ENCODE peak calls at places on chromosomes 16 and 17, in ten cellular contexts. H is brain microvascular endothelial cell, Q is dorsolateral prefrontal cortex, C is retinal pigment epithelial cell, N is left ventricle myocardium inferior, X is endodermal cell, S is MCF 10A, O is progenitor cell of endocrine pancreas, T is cardiac fibroblast, J is HCT116. I is an unnamed sample.

GRCh38 chr16:89248196-89249005 is 30.9 kb downstream of the ZNF778 start:
- DNase-seq in J (no peak), S (no peak), Q (no peak), H (no peak), N (no peak), T (no peak), X (peak; percentile 54), C (no peak), O (no peak), I (no peak)

GRCh38 chr17:39923836-39924690 is 3.3 kb downstream of the ORMDL3 start:
- DNase-seq in N (no peak), H (peak; percentile 13), S (no peak), C (no peak), J (no peak), O (no peak), Q (no peak), X (peak; percentile 87), T (peak; percentile 53), I (no peak)

GRCh38 chr17:50256826-50257573 is 17.3 kb upstream of the TMEM92 start:
- DNase-seq in T (no peak), S (no peak), N (no peak), Q (no peak), O (no peak), J (no peak), X (peak; percentile 43), H (no peak), C (no peak), I (no peak)

GRCh38 chr16:2467301-2468141 is 3.6 kb upstream of the NTN3 start:
- DNase-seq in S (peak; percentile 64), J (peak; percentile 41), T (peak; percentile 59), C (peak; percentile 15), H (peak; percentile 29), X (peak; percentile 84), Q (peak; percentile 84), N (peak; percentile 80), O (no peak), I (peak; percentile 32)

GRCh38 chr17:35011671-35012216 is 31.4 kb downstream of the LIG3 start:
- DNase-seq in Q (no peak), J (no peak), N (no peak), C (no peak), S (no peak), H (no peak), O (no peak), X (no peak), T (no peak), I (no peak)

GRCh38 chr17:75773808-75774470 is 8.9 kb upstream of the GALK1 start:
- DNase-seq in X (peak; percentile 92), N (no peak), T (no peak), Q (peak; percentile 22), J (no peak), C (no peak), H (no peak), O (no peak), S (no peak), I (no peak)

GRCh38 chr16:77298638-77299360 is 99.6 kb downstream of the SYCE1L start:
- DNase-seq in O (no peak), H (peak; percentile 98), T (peak; percentile 99), C (peak; percentile 94), Q (no peak), S (peak; percentile 93), X (no peak), N (no peak), J (no peak), I (peak; percentile 91)

GRCh38 chr16:79436885-79437284 is 163.7 kb downstream of the MAF start:
- DNase-seq in S (no peak), J (no peak), T (no peak), X (no peak), C (peak; percentile 55), O (no peak), H (no peak), Q (no peak), N (no peak), I (no peak)

GRCh38 chr17:10729334-10730193 is at the start of gene TMEM220:
- DNase-seq in O (peak; percentile 43), H (peak; percentile 27), Q (peak; percentile 44), J (no peak), T (peak; percentile 76), C (no peak), S (no peak), X (peak; percentile 96), N (peak; percentile 86), I (peak; percentile 36)

GRCh38 chr16:81366316-81366932 is 51.7 kb downstream of the GAN start:
- DNase-seq in H (peak; percentile 11), Q (no peak), J (peak; percentile 46), O (no peak), T (peak; percentile 73), N (no peak), X (no peak), C (no peak), S (peak; percentile 60), I (peak; percentile 47)

GRCh38 chr17:57985675-57985974 is 2.4 kb downstream of the VEZF1 start:
- DNase-seq in C (no peak), T (peak; percentile 44), N (no peak), X (no peak), O (no peak), J (no peak), H (no peak), S (peak; percentile 88), Q (no peak), I (no peak)

GRCh38 chr16:88391497-88391850 is 8.7 kb downstream of the ZNF469 start:
- DNase-seq in T (no peak), J (no peak), O (no peak), S (no peak), H (no peak), N (no peak), C (no peak), Q (no peak), X (no peak), I (no peak)

GRCh38 chr16:66705790-66706505 is 9.4 kb upstream of the CMTM4 start:
- DNase-seq in O (no peak), X (no peak), Q (no peak), S (no peak), T (peak; percentile 62), C (no peak), H (peak; percentile 30), J (no peak), N (peak; percentile 72), I (no peak)

DNA sequence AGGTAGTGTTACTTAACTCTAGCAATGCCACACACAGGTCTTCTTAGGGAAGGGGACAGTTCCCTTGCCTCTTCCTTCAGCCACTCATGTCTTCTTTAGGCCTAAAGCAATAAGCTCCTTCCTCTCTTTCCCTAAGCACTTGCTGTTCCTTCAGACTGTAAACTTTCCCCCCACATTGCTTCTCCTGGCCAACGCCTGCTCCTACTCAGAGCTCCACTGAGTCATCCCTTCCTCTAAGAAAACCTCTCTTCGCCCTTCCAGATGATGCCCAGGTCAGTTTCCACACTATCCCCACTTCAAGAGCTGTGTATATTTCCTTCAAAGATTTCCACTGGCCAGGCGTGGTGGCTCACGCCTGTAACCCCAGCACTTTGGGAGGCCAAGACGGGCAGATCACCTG is 12.5 kb upstream of the EPOP start:
- DNase-seq in Q (no peak), N (no peak), O (no peak), J (no peak), H (no peak), X (no peak), T (peak; percentile 77), S (peak; percentile 50), C (no peak), I (no peak)
- TF ChIP-seq CTCF in Q (no peak), N (no peak), O (no peak), J (no peak), H (no peak), X (no peak), T (no peak), S (no peak), C (no peak), I (no peak)

GRCh38 chr17:70604854-70605253 is 435.5 kb downstream of the KCNJ2 start:
- DNase-seq in H (no peak), N (no peak), S (no peak), J (peak; percentile 23), T (no peak), X (no peak), Q (no peak), O (no peak), C (no peak), I (no peak)
- TF ChIP-seq CTCF in H (peak; percentile 14), N (no peak), S (no peak), J (peak; percentile 45), T (no peak), X (peak; percentile 60), Q (no peak), O (no peak), C (no peak), I (no peak)

GRCh38 chr17:7834554-7834890 is 505 bp downstream of the KDM6B start:
- DNase-seq in C (no peak), S (no peak), Q (no peak), T (peak; percentile 39), J (no peak), N (peak; percentile 76), O (no peak), X (no peak), H (no peak), I (no peak)
- TF ChIP-seq CTCF in C (no peak), S (no peak), Q (no peak), T (no peak), J (no peak), N (no peak), O (no peak), X (no peak), H (no peak), I (no peak)

GRCh38 chr17:46194393-46195216 is 1.4 kb upstream of the KANSL1 start:
- DNase-seq in H (peak; percentile 45), T (peak; percentile 73), X (no peak), C (no peak), J (peak; percentile 39), O (no peak), Q (no peak), N (no peak), S (peak; percentile 58), I (no peak)
- TF ChIP-seq CTCF in H (peak; percentile 71), T (peak; percentile 72), X (peak; percentile 85), C (peak; percentile 68), J (peak; percentile 76), O (peak; percentile 68), Q (peak; percentile 32), N (peak; percentile 44), S (peak; percentile 64), I (peak; percentile 68)

GRCh38 chr16:84746875-84747274 is 47.1 kb downstream of the USP10 start:
- DNase-seq in S (no peak), J (no peak), H (no peak), X (no peak), Q (no peak), T (peak; percentile 18), C (no peak), O (no peak), N (no peak), I (no peak)
- TF ChIP-seq CTCF in S (no peak), J (peak; percentile 66), H (peak; percentile 68), X (peak; percentile 74), Q (no peak), T (peak; percentile 42), C (peak; percentile 47), O (peak; percentile 39), N (no peak), I (peak; percentile 47)

DNA sequence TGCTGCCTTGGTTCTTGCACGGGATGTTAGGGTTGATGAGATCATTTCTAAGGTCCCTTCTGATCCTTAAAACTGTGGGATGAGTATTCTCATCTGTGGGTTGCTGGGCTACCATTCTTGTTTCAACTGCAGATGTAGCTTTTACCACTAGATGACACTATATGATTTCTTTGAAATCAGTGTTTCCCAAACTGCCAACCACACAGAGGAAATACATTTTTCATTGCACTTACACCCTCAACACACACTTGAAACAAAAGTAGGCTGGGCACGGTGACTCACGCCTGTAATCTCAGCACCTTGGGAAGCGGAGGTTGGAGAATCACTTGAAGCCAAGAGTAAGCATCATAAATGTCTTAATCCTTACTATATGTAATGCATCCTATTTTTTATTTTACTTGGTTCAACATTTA is 15.3 kb downstream of the LCMT1 start:
- DNase-seq in H (peak; percentile 78), T (peak; percentile 89), X (no peak), J (no peak), O (no peak), C (peak; percentile 54), Q (peak; percentile 59), S (peak; percentile 86), N (no peak), I (peak; percentile 80)
- TF ChIP-seq CTCF in H (peak; percentile 73), T (peak; percentile 74), X (peak; percentile 73), J (peak; percentile 87), O (peak; percentile 32), C (peak; percentile 71), Q (peak; percentile 43), S (peak; percentile 58), N (peak; percentile 52), I (peak; percentile 78)

I was measured in astrocyte of the cerebellum.